ENCODE peak calls at places on chromosomes 3 and 15, in ten cellular contexts. One of them, this sample, is unnamed.
A peak's percentile ranks its signal among the peaks of the same experiment; 100 is the strongest.

GRCh38 chr15:59522988-59523461 is 85.0 kb downstream of the FAM81A start:
- DNase-seq in HCT116: no peak
- DNase-seq in breast epithelium: no peak
- DNase-seq in Peyer's patch: peak; percentile 61
- DNase-seq in ovary: no peak
- DNase-seq in right lobe of liver: no peak
- DNase-seq in tibial nerve: no peak
- DNase-seq in testis: no peak
- DNase-seq in IMR-90: no peak
- DNase-seq in GM12878: no peak
- DNase-seq in this sample: no peak

GRCh38 chr3:54278960-54279359 is 156.6 kb downstream of the CACNA2D3 start:
- DNase-seq in HCT116: peak; percentile 22
- DNase-seq in breast epithelium: no peak
- DNase-seq in Peyer's patch: no peak
- DNase-seq in ovary: no peak
- DNase-seq in right lobe of liver: no peak
- DNase-seq in tibial nerve: no peak
- DNase-seq in testis: no peak
- DNase-seq in IMR-90: no peak
- DNase-seq in GM12878: no peak
- DNase-seq in this sample: no peak

GRCh38 chr15:71790081-71790480 is 20.3 kb upstream of the NR2E3 start:
- DNase-seq in HCT116: no peak
- DNase-seq in breast epithelium: no peak
- DNase-seq in Peyer's patch: peak; percentile 73
- DNase-seq in ovary: no peak
- DNase-seq in right lobe of liver: no peak
- DNase-seq in tibial nerve: no peak
- DNase-seq in testis: no peak
- DNase-seq in IMR-90: peak; percentile 41
- DNase-seq in GM12878: no peak
- DNase-seq in this sample: no peak

GRCh38 chr3:12508316-12508715 is 24.0 kb downstream of the TSEN2 start:
- DNase-seq in HCT116: no peak
- DNase-seq in breast epithelium: no peak
- DNase-seq in Peyer's patch: no peak
- DNase-seq in ovary: peak; percentile 57
- DNase-seq in right lobe of liver: no peak
- DNase-seq in tibial nerve: peak; percentile 47
- DNase-seq in testis: no peak
- DNase-seq in IMR-90: peak; percentile 100
- DNase-seq in GM12878: no peak
- DNase-seq in this sample: peak; percentile 80

GRCh38 chr3:71185733-71186455 is 397.6 kb downstream of the FOXP1 start:
- DNase-seq in HCT116: no peak
- DNase-seq in breast epithelium: no peak
- DNase-seq in Peyer's patch: peak; percentile 56
- DNase-seq in ovary: no peak
- DNase-seq in right lobe of liver: no peak
- DNase-seq in tibial nerve: no peak
- DNase-seq in testis: no peak
- DNase-seq in IMR-90: peak; percentile 82
- DNase-seq in GM12878: no peak
- DNase-seq in this sample: no peak

GRCh38 chr15:88835646-88836045 is 32.4 kb downstream of the ACAN start:
- DNase-seq in HCT116: no peak
- DNase-seq in breast epithelium: no peak
- DNase-seq in Peyer's patch: no peak
- DNase-seq in ovary: no peak
- DNase-seq in right lobe of liver: no peak
- DNase-seq in tibial nerve: no peak
- DNase-seq in testis: no peak
- DNase-seq in IMR-90: peak; percentile 29
- DNase-seq in GM12878: no peak
- DNase-seq in this sample: no peak

GRCh38 chr3:181173227-181173626 is 183.7 kb upstream of the DNAJC19 start:
- DNase-seq in HCT116: no peak
- DNase-seq in breast epithelium: no peak
- DNase-seq in Peyer's patch: no peak
- DNase-seq in ovary: no peak
- DNase-seq in right lobe of liver: no peak
- DNase-seq in tibial nerve: no peak
- DNase-seq in testis: no peak
- DNase-seq in IMR-90: no peak
- DNase-seq in GM12878: no peak
- DNase-seq in this sample: no peak

GRCh38 chr15:70578196-70578595 is 185.2 kb downstream of the UACA start:
- DNase-seq in HCT116: no peak
- DNase-seq in breast epithelium: no peak
- DNase-seq in Peyer's patch: no peak
- DNase-seq in ovary: no peak
- DNase-seq in right lobe of liver: no peak
- DNase-seq in tibial nerve: no peak
- DNase-seq in testis: no peak
- DNase-seq in IMR-90: no peak
- DNase-seq in GM12878: no peak
- DNase-seq in this sample: no peak

GRCh38 chr3:69768436-69768835 is 29.2 kb downstream of the MITF start:
- DNase-seq in HCT116: no peak
- DNase-seq in breast epithelium: no peak
- DNase-seq in Peyer's patch: no peak
- DNase-seq in ovary: no peak
- DNase-seq in right lobe of liver: no peak
- DNase-seq in tibial nerve: no peak
- DNase-seq in testis: no peak
- DNase-seq in IMR-90: no peak
- DNase-seq in GM12878: no peak
- DNase-seq in this sample: no peak

GRCh38 chr15:49313650-49314049 is 109.4 kb upstream of the FGF7 start:
- DNase-seq in HCT116: no peak
- DNase-seq in breast epithelium: no peak
- DNase-seq in Peyer's patch: no peak
- DNase-seq in ovary: no peak
- DNase-seq in right lobe of liver: no peak
- DNase-seq in tibial nerve: no peak
- DNase-seq in testis: no peak
- DNase-seq in IMR-90: peak; percentile 94
- DNase-seq in GM12878: no peak
- DNase-seq in this sample: no peak

GRCh38 chr3:134456121-134456520 is 29.7 kb downstream of the ANAPC13 start:
- DNase-seq in HCT116: no peak
- DNase-seq in breast epithelium: no peak
- DNase-seq in Peyer's patch: no peak
- DNase-seq in ovary: no peak
- DNase-seq in right lobe of liver: no peak
- DNase-seq in tibial nerve: peak; percentile 2
- DNase-seq in testis: no peak
- DNase-seq in IMR-90: no peak
- DNase-seq in GM12878: no peak
- DNase-seq in this sample: no peak

GRCh38 chr3:25033407-25034029 is 394.5 kb upstream of the RARB start:
- DNase-seq in HCT116: peak; percentile 37
- DNase-seq in breast epithelium: no peak
- DNase-seq in Peyer's patch: no peak
- DNase-seq in ovary: no peak
- DNase-seq in right lobe of liver: peak; percentile 19
- DNase-seq in tibial nerve: peak; percentile 16
- DNase-seq in testis: peak; percentile 72
- DNase-seq in IMR-90: peak; percentile 6
- DNase-seq in GM12878: no peak
- DNase-seq in this sample: peak; percentile 24

GRCh38 chr15:29682781-29683180 is 139.5 kb downstream of the TJP1 start:
- DNase-seq in HCT116: no peak
- DNase-seq in breast epithelium: no peak
- DNase-seq in Peyer's patch: no peak
- DNase-seq in ovary: no peak
- DNase-seq in right lobe of liver: no peak
- DNase-seq in tibial nerve: no peak
- DNase-seq in testis: no peak
- DNase-seq in IMR-90: peak; percentile 32
- DNase-seq in GM12878: no peak
- DNase-seq in this sample: no peak

GRCh38 chr3:106063909-106064308 is 195.1 kb upstream of the CBLB start:
- DNase-seq in HCT116: no peak
- DNase-seq in breast epithelium: no peak
- DNase-seq in Peyer's patch: no peak
- DNase-seq in ovary: no peak
- DNase-seq in right lobe of liver: no peak
- DNase-seq in tibial nerve: no peak
- DNase-seq in testis: no peak
- DNase-seq in IMR-90: no peak
- DNase-seq in GM12878: no peak
- DNase-seq in this sample: no peak

GRCh38 chr15:78565951-78566774 is 843 bp downstream of the CHRNA5 start:
- DNase-seq in HCT116: no peak
- DNase-seq in breast epithelium: no peak
- DNase-seq in Peyer's patch: no peak
- DNase-seq in ovary: no peak
- DNase-seq in right lobe of liver: no peak
- DNase-seq in tibial nerve: peak; percentile 5
- DNase-seq in testis: no peak
- DNase-seq in IMR-90: peak; percentile 3
- DNase-seq in GM12878: no peak
- DNase-seq in this sample: no peak

GRCh38 chr3:15045667-15046066 is 19.4 kb downstream of the MRPS25 start:
- DNase-seq in HCT116: no peak
- DNase-seq in breast epithelium: no peak
- DNase-seq in Peyer's patch: no peak
- DNase-seq in ovary: no peak
- DNase-seq in right lobe of liver: no peak
- DNase-seq in tibial nerve: no peak
- DNase-seq in testis: no peak
- DNase-seq in IMR-90: no peak
- DNase-seq in GM12878: no peak
- DNase-seq in this sample: no peak

GRCh38 chr3:15041950-15042349 is 23.2 kb downstream of the MRPS25 start:
- DNase-seq in HCT116: no peak
- DNase-seq in breast epithelium: no peak
- DNase-seq in Peyer's patch: no peak
- DNase-seq in ovary: no peak
- DNase-seq in right lobe of liver: no peak
- DNase-seq in tibial nerve: no peak
- DNase-seq in testis: no peak
- DNase-seq in IMR-90: no peak
- DNase-seq in GM12878: no peak
- DNase-seq in this sample: no peak

GRCh38 chr3:15044311-15044710 is 20.8 kb downstream of the MRPS25 start:
- DNase-seq in HCT116: no peak
- DNase-seq in breast epithelium: no peak
- DNase-seq in Peyer's patch: no peak
- DNase-seq in ovary: no peak
- DNase-seq in right lobe of liver: no peak
- DNase-seq in tibial nerve: no peak
- DNase-seq in testis: no peak
- DNase-seq in IMR-90: no peak
- DNase-seq in GM12878: no peak
- DNase-seq in this sample: no peak

GRCh38 chr3:15042936-15043335 is 22.2 kb downstream of the MRPS25 start:
- DNase-seq in HCT116: no peak
- DNase-seq in breast epithelium: no peak
- DNase-seq in Peyer's patch: no peak
- DNase-seq in ovary: no peak
- DNase-seq in right lobe of liver: no peak
- DNase-seq in tibial nerve: no peak
- DNase-seq in testis: no peak
- DNase-seq in IMR-90: peak; percentile 28
- DNase-seq in GM12878: no peak
- DNase-seq in this sample: no peak

GRCh38 chr3:15043772-15044171 is 21.3 kb downstream of the MRPS25 start:
- DNase-seq in HCT116: no peak
- DNase-seq in breast epithelium: no peak
- DNase-seq in Peyer's patch: no peak
- DNase-seq in ovary: no peak
- DNase-seq in right lobe of liver: no peak
- DNase-seq in tibial nerve: no peak
- DNase-seq in testis: no peak
- DNase-seq in IMR-90: no peak
- DNase-seq in GM12878: no peak
- DNase-seq in this sample: no peak
- TF ChIP-seq POLR2A in HCT116: no peak
- TF ChIP-seq POLR2A in breast epithelium: no peak
- TF ChIP-seq POLR2A in Peyer's patch: no peak
- TF ChIP-seq POLR2A in ovary: no peak
- TF ChIP-seq POLR2A in right lobe of liver: no peak
- TF ChIP-seq POLR2A in tibial nerve: no peak
- TF ChIP-seq POLR2A in testis: no peak
- TF ChIP-seq POLR2A in IMR-90: no peak
- TF ChIP-seq POLR2A in GM12878: no peak
- TF ChIP-seq POLR2A in this sample: no peak

DNA sequence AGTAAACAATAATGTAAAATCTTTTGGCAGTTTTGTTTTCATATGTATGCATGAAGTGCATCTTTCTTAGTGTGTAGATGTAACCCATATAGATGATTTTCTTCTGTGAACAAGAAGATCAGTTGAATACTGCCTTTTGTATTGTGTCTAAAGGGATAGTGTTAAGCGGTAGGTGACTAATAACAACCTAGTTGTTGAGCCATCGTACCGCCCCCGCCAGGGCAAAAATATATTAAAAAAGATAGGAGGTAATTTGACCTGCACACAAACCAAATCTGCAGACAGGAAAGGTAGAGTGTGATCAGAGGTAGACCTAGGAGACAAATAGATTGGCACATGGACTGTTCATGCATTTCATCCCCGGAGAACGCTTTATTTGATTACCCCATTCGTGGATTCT is 3.3 kb upstream of the GMNC start:
- DNase-seq in HCT116: no peak
- DNase-seq in breast epithelium: no peak
- DNase-seq in Peyer's patch: no peak
- DNase-seq in ovary: no peak
- DNase-seq in right lobe of liver: no peak
- DNase-seq in tibial nerve: no peak
- DNase-seq in testis: no peak
- DNase-seq in IMR-90: no peak
- DNase-seq in GM12878: no peak
- DNase-seq in this sample: no peak
- TF ChIP-seq CTCF in HCT116: peak; percentile 48
- TF ChIP-seq CTCF in breast epithelium: no peak
- TF ChIP-seq CTCF in Peyer's patch: no peak
- TF ChIP-seq CTCF in ovary: no peak
- TF ChIP-seq CTCF in right lobe of liver: peak; percentile 22
- TF ChIP-seq CTCF in tibial nerve: no peak
- TF ChIP-seq CTCF in testis: no peak
- TF ChIP-seq CTCF in IMR-90: no peak
- TF ChIP-seq CTCF in GM12878: no peak
- TF ChIP-seq CTCF in this sample: no peak

GRCh38 chr15:68279218-68279533 is 1.6 kb downstream of the FEM1B start:
- DNase-seq in HCT116: no peak
- DNase-seq in breast epithelium: no peak
- DNase-seq in Peyer's patch: no peak
- DNase-seq in ovary: no peak
- DNase-seq in right lobe of liver: no peak
- DNase-seq in tibial nerve: no peak
- DNase-seq in testis: no peak
- DNase-seq in IMR-90: no peak
- DNase-seq in GM12878: no peak
- DNase-seq in this sample: no peak
- TF ChIP-seq POLR2A in HCT116: no peak
- TF ChIP-seq POLR2A in breast epithelium: no peak
- TF ChIP-seq POLR2A in Peyer's patch: no peak
- TF ChIP-seq POLR2A in ovary: no peak
- TF ChIP-seq POLR2A in right lobe of liver: no peak
- TF ChIP-seq POLR2A in tibial nerve: no peak
- TF ChIP-seq POLR2A in testis: no peak
- TF ChIP-seq POLR2A in IMR-90: no peak
- TF ChIP-seq POLR2A in GM12878: no peak
- TF ChIP-seq POLR2A in this sample: no peak

GRCh38 chr3:30518201-30518864 is 88.1 kb upstream of the TGFBR2 start:
- DNase-seq in HCT116: no peak
- DNase-seq in breast epithelium: no peak
- DNase-seq in Peyer's patch: no peak
- DNase-seq in ovary: peak; percentile 26
- DNase-seq in right lobe of liver: no peak
- DNase-seq in tibial nerve: peak; percentile 70
- DNase-seq in testis: peak; percentile 62
- DNase-seq in IMR-90: peak; percentile 39
- DNase-seq in GM12878: no peak
- DNase-seq in this sample: peak; percentile 39
- TF ChIP-seq CTCF in HCT116: no peak
- TF ChIP-seq CTCF in breast epithelium: peak; percentile 23
- TF ChIP-seq CTCF in Peyer's patch: peak; percentile 18
- TF ChIP-seq CTCF in ovary: peak; percentile 20
- TF ChIP-seq CTCF in right lobe of liver: peak; percentile 53
- TF ChIP-seq CTCF in tibial nerve: peak; percentile 29
- TF ChIP-seq CTCF in testis: no peak
- TF ChIP-seq CTCF in IMR-90: no peak
- TF ChIP-seq CTCF in GM12878: no peak
- TF ChIP-seq CTCF in this sample: no peak

This sample was measured in uterus.